ENCODE peak calls at places on chromosomes 2 and 18, in five cellular contexts. Z is GM23248, B is MM.1S, Q is astrocyte, E is neural progenitor cell. K is an unnamed sample.

GRCh38 chr18:74963820-74964446 is 245.0 kb downstream of the PTGR3 start:
- DNase-seq in Q (peak), B (peak), Z (peak), E (peak), K (no peak)

GRCh38 chr2:214839464-214839863 is 30.0 kb upstream of the BARD1 start:
- DNase-seq in E (no peak), Z (no peak), Q (no peak), B (peak), K (no peak)

GRCh38 chr2:23824777-23825212 is 102.1 kb downstream of the ATAD2B start:
- DNase-seq in B (peak), Z (peak), Q (peak), E (peak), K (peak)

GRCh38 chr2:172962824-172963223 is 112.8 kb upstream of the MAP3K20 start:
- DNase-seq in E (no peak), B (no peak), Q (peak), Z (peak), K (no peak)

GRCh38 chr2:175373001-175373727 is 191.7 kb upstream of the ATP5MC3 start:
- DNase-seq in B (no peak), Q (peak), Z (peak), E (no peak), K (peak)

GRCh38 chr2:43068053-43068471 is 158.3 kb downstream of the ZFP36L2 start:
- DNase-seq in E (peak), Q (no peak), Z (no peak), B (no peak), K (no peak)

GRCh38 chr2:157246212-157247067 is 11.1 kb upstream of the GALNT5 start:
- DNase-seq in E (peak), B (no peak), Q (peak), Z (peak), K (no peak)

GRCh38 chr2:28161466-28161865 is 231.2 kb upstream of the FOSL2 start:
- DNase-seq in E (no peak), Q (peak), Z (peak), B (no peak), K (no peak)

GRCh38 chr18:35089382-35089781 is 48.2 kb downstream of the MAPRE2 start:
- DNase-seq in E (no peak), Q (peak), Z (peak), B (no peak), K (no peak)

GRCh38 chr2:55232863-55233657 is 572 bp downstream of the RPS27A start:
- DNase-seq in E (peak), Z (peak), Q (peak), B (peak), K (no peak)

GRCh38 chr18:48412339-48412929 is 3.3 kb upstream of the ZBTB7C start:
- DNase-seq in E (peak), Q (no peak), B (peak), Z (peak), K (no peak)

GRCh38 chr2:148565272-148565894 is 79.2 kb upstream of the EPC2 start:
- DNase-seq in E (peak), Q (no peak), B (no peak), Z (no peak), K (no peak)

GRCh38 chr18:27668126-27668525 is 483.0 kb upstream of the CHST9 start:
- DNase-seq in E (no peak), Q (peak), Z (peak), B (no peak), K (no peak)

GRCh38 chr2:180599804-180600203 is 380.6 kb upstream of the UBE2E3 start:
- DNase-seq in B (no peak), Q (no peak), Z (no peak), E (no peak), K (no peak)

GRCh38 chr2:74816540-74817331 is 17.2 kb upstream of the HK2 start:
- DNase-seq in Z (no peak), E (peak), Q (no peak), B (no peak), K (no peak)

GRCh38 chr18:79512461-79513380 is 117.0 kb downstream of the NFATC1 start:
- DNase-seq in B (no peak), Z (no peak), Q (no peak), E (no peak), K (no peak)

GRCh38 chr2:54227798-54228197 is 28.2 kb downstream of the TSPYL6 start:
- DNase-seq in B (no peak), Z (no peak), Q (no peak), E (no peak), K (no peak)

GRCh38 chr2:67974564-67975430 is 88.0 kb downstream of the C1D start:
- DNase-seq in B (no peak), Q (peak), E (no peak), Z (peak), K (no peak)

GRCh38 chr2:223897669-223898314 is 47.3 kb downstream of the WDFY1 start:
- DNase-seq in E (no peak), Q (no peak), Z (no peak), B (no peak), K (no peak)

GRCh38 chr2:175366814-175367213 is 185.3 kb upstream of the ATP5MC3 start:
- DNase-seq in B (peak), E (peak), Q (peak), Z (peak), K (peak)

GRCh38 chr2:109719871-109720270 is 74.2 kb upstream of the RGPD5 start:
- DNase-seq in Q (no peak), Z (no peak), B (peak), E (no peak), K (no peak)

GRCh38 chr2:127084611-127085031 is 22.3 kb downstream of the BIN1 start:
- DNase-seq in Z (peak), B (no peak), E (no peak), Q (peak), K (no peak)

GRCh38 chr2:192005214-192005613 is 158.3 kb upstream of the CAVIN2 start:
- DNase-seq in Z (no peak), E (no peak), Q (no peak), B (no peak), K (no peak)

GRCh38 chr2:237483018-237483731 is 3.9 kb upstream of the MLPH start:
- DNase-seq in Z (peak), B (no peak), Q (peak), E (peak), K (no peak)

GRCh38 chr2:120760446-120761135 is 24.9 kb downstream of the GLI2 start:
- DNase-seq in E (no peak), Q (no peak), B (no peak), Z (no peak), K (no peak)

GRCh38 chr2:60957643-60958042 is 59.9 kb upstream of the PEX13 start:
- DNase-seq in Z (no peak), Q (no peak), E (no peak), B (no peak), K (no peak)

GRCh38 chr2:111675419-111676194 is 208.4 kb downstream of the ANAPC1 start:
- DNase-seq in E (no peak), Q (no peak), Z (no peak), B (peak), K (no peak)

GRCh38 chr2:191030521-191031154 is 16.7 kb upstream of the STAT1 start:
- DNase-seq in Z (peak), Q (peak), B (peak), E (peak), K (no peak)

GRCh38 chr2:202178342-202178958 is 59.9 kb downstream of the SUMO1 start:
- DNase-seq in B (peak), E (peak), Z (peak), Q (peak), K (peak)

GRCh38 chr2:65040414-65041261 is 15.6 kb upstream of the CEP68 start:
- DNase-seq in Q (peak), B (peak), E (peak), Z (peak), K (no peak)

DNA sequence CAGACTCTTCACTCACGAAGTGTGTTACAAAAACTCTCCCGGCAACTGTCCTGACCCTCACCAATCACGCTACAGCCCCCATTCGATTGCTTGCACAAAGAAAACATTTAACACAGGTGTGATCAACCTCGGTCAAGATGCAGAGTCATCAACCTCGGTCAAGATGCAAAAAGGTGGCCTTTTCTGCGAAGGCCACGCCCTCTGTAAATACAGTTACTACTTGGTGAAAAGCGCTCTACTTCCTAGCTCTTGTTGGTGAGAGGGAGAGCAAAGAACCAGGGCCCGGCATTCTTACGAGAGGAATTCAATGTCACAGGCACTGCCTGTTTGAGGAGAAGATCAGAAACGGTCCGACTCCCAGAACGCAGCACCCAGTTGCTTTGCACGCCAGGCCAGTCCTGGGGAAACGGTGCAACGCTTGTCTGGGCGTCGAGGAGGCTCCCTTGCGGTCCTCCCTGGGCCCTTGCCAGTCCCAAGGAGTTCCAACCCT is 2.0 kb downstream of the PIEZO2 start:
- DNase-seq in Z (no peak), E (no peak), B (no peak), Q (no peak), K (no peak)
- TF ChIP-seq EZH2 in Z (no peak), E (no peak), B (no peak), Q (no peak), K (no peak)

GRCh38 chr2:12718662-12719399 is 2.1 kb downstream of the TRIB2 start:
- DNase-seq in Q (no peak), E (peak), Z (peak), B (no peak), K (no peak)

GRCh38 chr2:12719400-12720104 is 2.8 kb downstream of the TRIB2 start:
- DNase-seq in Z (peak), E (peak), Q (peak), B (no peak), K (no peak)

GRCh38 chr2:12721571-12722444 is 5.1 kb downstream of the TRIB2 start:
- DNase-seq in B (no peak), Z (no peak), Q (peak), E (peak), K (no peak)

GRCh38 chr2:12720752-12721151 is 4.0 kb downstream of the TRIB2 start:
- DNase-seq in B (no peak), Z (no peak), E (no peak), Q (no peak), K (no peak)

GRCh38 chr2:12720181-12720580 is 3.4 kb downstream of the TRIB2 start:
- DNase-seq in Q (no peak), Z (peak), E (peak), B (no peak), K (no peak)
- H3K4me3 ChIP-seq in Q (peak), Z (peak), E (peak), B (no peak), K (peak)

GRCh38 chr2:363823-364470 is 76.1 kb upstream of the ALKAL2 start:
- DNase-seq in B (no peak), E (no peak), Z (no peak), Q (no peak), K (no peak)
- TF ChIP-seq EZH2 in B (no peak), E (no peak), Z (no peak), Q (no peak), K (peak)

DNA sequence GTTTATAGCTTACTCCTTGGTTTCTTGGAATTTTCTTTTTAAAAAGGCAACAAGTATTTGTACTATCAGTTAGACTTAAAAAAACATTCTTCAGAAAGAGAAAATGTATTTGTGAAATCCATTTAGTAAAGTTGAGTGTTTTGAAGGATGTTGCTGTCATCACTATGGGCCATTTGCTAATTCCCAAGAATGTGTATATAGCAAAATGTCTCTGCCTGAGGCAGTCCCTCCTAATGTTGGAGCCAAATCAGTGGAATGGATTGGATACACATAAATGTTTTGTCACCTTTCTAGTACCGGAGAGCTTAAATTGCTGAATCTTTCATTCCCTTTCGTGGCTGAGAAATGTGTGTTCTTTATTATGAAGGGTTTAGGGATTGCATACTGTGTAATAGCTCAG is 890.2 kb upstream of the ZEB2 start:
- DNase-seq in B (no peak), E (no peak), Q (no peak), Z (no peak), K (peak)
- H3K4me3 ChIP-seq in B (no peak), E (no peak), Q (no peak), Z (no peak), K (peak)

DNA sequence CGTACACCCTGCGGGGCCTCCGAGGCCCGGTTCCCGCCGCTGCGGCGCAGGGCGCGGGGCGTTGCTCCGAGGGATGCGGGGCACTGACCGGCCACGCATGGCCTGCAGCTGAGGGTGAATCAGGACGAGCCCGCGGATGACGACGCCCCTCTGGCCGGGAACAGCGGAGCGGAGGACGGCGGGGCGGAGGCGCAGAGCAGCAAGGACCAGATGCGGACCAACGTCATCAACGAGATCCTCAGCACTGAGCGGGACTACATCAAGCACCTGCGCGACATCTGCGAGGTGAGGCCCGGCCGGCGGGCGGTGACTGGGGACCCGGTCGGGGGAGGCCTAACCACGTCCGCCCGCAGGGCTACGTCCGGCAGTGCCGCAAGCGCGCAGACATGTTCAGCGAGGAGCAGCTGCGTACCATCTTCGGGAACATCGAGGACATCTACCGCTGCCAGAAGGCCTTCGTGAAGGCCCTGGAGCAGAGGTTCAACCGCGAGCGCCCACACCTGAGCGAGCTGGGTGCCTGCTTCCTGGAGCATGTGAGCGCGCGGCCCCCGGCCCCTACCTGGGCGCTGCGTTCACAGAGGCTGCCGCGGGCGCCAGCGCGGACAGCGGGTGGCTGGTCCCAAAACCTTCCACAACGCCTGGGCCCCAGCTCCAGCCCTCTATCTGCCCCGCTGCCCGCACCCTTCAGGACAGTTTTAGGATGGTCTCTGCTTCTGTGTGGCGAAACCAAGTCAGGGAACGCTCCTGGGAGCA is 53.2 kb downstream of the FAM168B start:
- DNase-seq in Q (no peak), Z (no peak), B (no peak), E (no peak), K (no peak)
- TF ChIP-seq EZH2 in Q (peak), Z (no peak), B (no peak), E (no peak), K (no peak)

DNA sequence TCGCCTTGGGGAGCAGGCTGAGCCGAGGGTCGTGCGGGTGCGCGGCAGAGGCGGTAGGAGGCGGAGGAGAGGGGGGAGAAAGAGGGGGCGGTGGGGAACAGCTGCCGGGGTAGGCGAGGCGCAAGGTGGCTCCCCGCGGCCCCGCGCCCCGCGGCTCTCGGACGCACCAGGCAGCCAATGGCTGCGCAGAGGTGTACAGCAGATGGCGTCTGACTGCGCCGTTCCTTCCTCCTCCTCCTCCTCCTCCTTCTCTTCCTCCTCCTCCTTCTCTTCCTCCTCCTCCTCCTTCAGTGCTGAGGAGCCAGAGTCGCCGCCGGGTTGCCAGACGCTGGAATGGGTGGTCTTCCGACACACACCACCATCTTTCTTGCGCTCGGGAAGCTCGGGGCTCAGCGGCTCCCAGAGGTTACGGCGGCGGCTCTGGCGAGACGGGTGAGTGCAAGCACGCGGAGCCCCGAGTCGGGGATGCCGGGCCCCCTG is at the start of gene THSD7B:
- DNase-seq in E (peak), B (peak), Q (no peak), Z (peak), K (no peak)
- H3K4me3 ChIP-seq in E (peak), B (peak), Q (peak), Z (peak), K (no peak)

GRCh38 chr2:30505500-30506180 is 58.6 kb downstream of the LCLAT1 start:
- DNase-seq in E (no peak), Z (no peak), Q (no peak), B (no peak), K (no peak)

GRCh38 chr2:30503007-30503691 is 56.1 kb downstream of the LCLAT1 start:
- DNase-seq in B (no peak), Z (peak), Q (no peak), E (no peak), K (peak)

GRCh38 chr2:30503692-30504076 is 56.6 kb downstream of the LCLAT1 start:
- DNase-seq in B (no peak), E (no peak), Z (no peak), Q (no peak), K (no peak)

GRCh38 chr2:30502310-30502709 is 55.3 kb downstream of the LCLAT1 start:
- DNase-seq in Q (no peak), Z (no peak), B (no peak), E (no peak), K (no peak)

DNA sequence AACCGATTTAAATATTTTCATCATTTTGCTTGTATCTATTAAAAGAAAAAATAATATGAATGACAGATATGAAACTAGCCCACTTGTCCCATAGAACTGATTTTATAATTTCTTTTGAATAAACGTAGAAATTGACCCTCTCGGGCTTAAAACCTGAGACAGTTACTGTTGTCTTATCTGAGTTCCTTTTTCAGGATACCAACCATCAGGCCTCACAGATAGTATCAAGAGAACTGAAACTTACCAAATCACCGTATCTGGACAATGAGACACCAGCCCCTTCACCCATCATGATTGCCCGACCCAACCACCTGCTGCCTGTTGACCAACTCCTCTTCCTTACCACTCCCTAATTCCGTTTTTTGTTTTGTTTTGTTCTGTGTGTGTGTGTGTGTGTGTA is 53.7 kb downstream of the LCLAT1 start:
- DNase-seq in B (no peak), Q (no peak), Z (no peak), E (no peak), K (no peak)
- TF ChIP-seq EZH2 in B (no peak), Q (no peak), Z (no peak), E (no peak), K (no peak)

GRCh38 chr2:207143474-207144190 is 22.1 kb downstream of the KLF7 start:
- DNase-seq in Q (peak), E (peak), B (peak), Z (peak), K (peak)

GRCh38 chr2:207142461-207142860 is 23.3 kb downstream of the KLF7 start:
- DNase-seq in B (peak), Q (no peak), Z (peak), E (no peak), K (no peak)

GRCh38 chr2:207141381-207141780 is 24.4 kb downstream of the KLF7 start:
- DNase-seq in B (no peak), E (no peak), Q (no peak), Z (no peak), K (no peak)

GRCh38 chr2:207144191-207144795 is 21.5 kb downstream of the KLF7 start:
- DNase-seq in E (no peak), Q (no peak), B (peak), Z (no peak), K (no peak)

GRCh38 chr2:207143131-207143473 is 22.6 kb downstream of the KLF7 start:
- DNase-seq in Z (no peak), E (no peak), Q (no peak), B (no peak), K (no peak)
- H3K4me3 ChIP-seq in Z (peak), E (peak), Q (no peak), B (peak), K (peak)

GRCh38 chr2:230850358-230850658 is 14.4 kb upstream of the ITM2C start:
- DNase-seq in Q (no peak), Z (no peak), E (no peak), B (no peak), K (no peak)
- TF ChIP-seq EZH2 in Q (no peak), Z (no peak), E (no peak), B (no peak), K (no peak)

GRCh38 chr2:143259368-143259958 is 130.2 kb downstream of the ARHGAP15 start:
- DNase-seq in Z (peak), E (peak), B (peak), Q (peak), K (peak)
- H3K4me3 ChIP-seq in Z (peak), E (no peak), B (no peak), Q (no peak), K (peak)